ENCODE peak calls at places on chromosomes 6 and 20, in six cellular contexts. D is heart right ventricle, I is SJSA1, U is head of caudate nucleus, G is cardiac fibroblast, P is NAMALWA. J is an unnamed sample.

GRCh38 chr6:29651413-29652197 is 5.3 kb upstream of the MOG start:
- DNase-seq in G (peak; percentile 52), U (no peak), D (no peak), I (peak; percentile 21), P (peak; percentile 77), J (peak; percentile 67)

GRCh38 chr6:107032051-107032450 is 4.1 kb downstream of the MTRES1 start:
- DNase-seq in P (no peak), D (no peak), I (no peak), U (no peak), G (peak; percentile 5), J (no peak)

GRCh38 chr20:46583411-46584214 is 33.2 kb upstream of the OCSTAMP start:
- DNase-seq in G (no peak), I (no peak), P (no peak), U (peak; percentile 34), D (no peak), J (no peak)

GRCh38 chr6:168683621-168684020 is 242.6 kb downstream of the SMOC2 start:
- DNase-seq in G (no peak), P (no peak), I (no peak), U (peak; percentile 39), D (no peak), J (no peak)

GRCh38 chr20:22410556-22411130 is 173.7 kb downstream of the FOXA2 start:
- DNase-seq in U (no peak), P (no peak), G (no peak), D (no peak), I (no peak), J (no peak)

GRCh38 chr20:16613954-16614353 is 40.7 kb upstream of the KIF16B start:
- DNase-seq in P (no peak), G (peak; percentile 64), U (no peak), D (no peak), I (no peak), J (no peak)

GRCh38 chr6:80183019-80183418 is 76.5 kb downstream of the BCKDHB start:
- DNase-seq in P (no peak), I (no peak), G (no peak), U (no peak), D (no peak), J (no peak)

GRCh38 chr6:139713911-139714527 is 339.6 kb upstream of the CITED2 start:
- DNase-seq in G (no peak), D (no peak), P (no peak), U (no peak), I (no peak), J (no peak)

GRCh38 chr20:32343438-32343837 is 14.7 kb upstream of the ASXL1 start:
- DNase-seq in D (no peak), G (peak; percentile 73), U (no peak), I (no peak), P (no peak), J (no peak)

GRCh38 chr6:149962461-149963211 is 1.1 kb upstream of the ULBP1 start:
- DNase-seq in U (no peak), G (no peak), P (no peak), I (no peak), D (no peak), J (no peak)

GRCh38 chr6:83169096-83169495 is 24.0 kb downstream of the PGM3 start:
- DNase-seq in G (no peak), P (no peak), U (no peak), D (no peak), I (no peak), J (peak; percentile 30)

GRCh38 chr20:39132511-39132910 is 170.4 kb downstream of the DHX35 start:
- DNase-seq in G (no peak), U (no peak), I (no peak), P (no peak), D (no peak), J (no peak)

GRCh38 chr6:108002365-108003221 is 44.6 kb upstream of the SEC63 start:
- DNase-seq in U (peak; percentile 94), P (no peak), D (no peak), I (no peak), G (no peak), J (no peak)

GRCh38 chr6:17226766-17227338 is 54.3 kb upstream of the RBM24 start:
- DNase-seq in U (no peak), P (no peak), G (no peak), D (no peak), I (peak; percentile 10), J (peak; percentile 33)

GRCh38 chr6:52161689-52162438 is 24.3 kb upstream of the IL17A start:
- DNase-seq in D (no peak), P (no peak), I (no peak), U (no peak), G (no peak), J (no peak)

GRCh38 chr6:139262519-139263300 is 29.1 kb downstream of the TXLNB start:
- DNase-seq in U (no peak), I (no peak), G (no peak), D (no peak), P (peak; percentile 57), J (no peak)

GRCh38 chr6:105400501-105400900 is 2.4 kb downstream of the PREP start:
- DNase-seq in U (no peak), P (no peak), D (no peak), I (no peak), G (no peak), J (no peak)

GRCh38 chr6:11094411-11094851 is 797 bp downstream of the SMIM13 start:
- DNase-seq in I (peak; percentile 76), U (no peak), G (peak; percentile 46), D (peak; percentile 43), P (peak; percentile 73), J (peak; percentile 46)

GRCh38 chr6:105645958-105646357 is 243.1 kb upstream of the PREP start:
- DNase-seq in U (no peak), D (no peak), P (no peak), G (no peak), I (no peak), J (no peak)

GRCh38 chr20:45588800-45589199 is 9.7 kb upstream of the WFDC8 start:
- DNase-seq in G (no peak), D (no peak), P (no peak), I (no peak), U (no peak), J (no peak)

GRCh38 chr6:112216699-112217551 is 37.4 kb downstream of the LAMA4 start:
- DNase-seq in D (no peak), U (no peak), G (peak; percentile 78), P (no peak), I (peak; percentile 88), J (no peak)

GRCh38 chr6:149990672-149991402 is 27.1 kb downstream of the ULBP1 start:
- DNase-seq in D (no peak), I (no peak), P (no peak), U (no peak), G (no peak), J (no peak)

GRCh38 chr6:7846971-7847818 is 63.4 kb downstream of the TXNDC5 start:
- DNase-seq in I (no peak), P (no peak), U (no peak), D (no peak), G (peak; percentile 78), J (no peak)

GRCh38 chr6:131950767-131951575 is at the start of gene CCN2:
- DNase-seq in G (peak; percentile 99), P (no peak), I (peak; percentile 98), D (peak; percentile 83), U (peak; percentile 47), J (no peak)

GRCh38 chr6:167858086-167858591 is 31.4 kb downstream of the AFDN start:
- DNase-seq in G (peak; percentile 76), I (peak; percentile 42), D (no peak), U (no peak), P (no peak), J (no peak)

GRCh38 chr6:3644613-3645012 is 106.9 kb downstream of the PXDC1 start:
- DNase-seq in G (no peak), P (no peak), I (no peak), D (no peak), U (peak; percentile 54), J (no peak)

GRCh38 chr6:170130771-170131241 is 160.1 kb downstream of the DLL1 start:
- DNase-seq in I (no peak), G (no peak), D (no peak), U (no peak), P (no peak), J (no peak)

GRCh38 chr6:50843842-50844241 is 25.2 kb downstream of the TFAP2B start:
- DNase-seq in I (no peak), P (no peak), D (no peak), G (no peak), U (no peak), J (no peak)

GRCh38 chr20:51695574-51696303 is 72.5 kb downstream of the ATP9A start:
- DNase-seq in P (no peak), D (no peak), U (no peak), G (peak; percentile 52), I (peak; percentile 79), J (no peak)

GRCh38 chr20:54550776-54551396 is 75.5 kb downstream of the DOK5 start:
- DNase-seq in U (no peak), P (no peak), D (no peak), I (no peak), G (no peak), J (no peak)

GRCh38 chr6:121794630-121795029 is 359.2 kb downstream of the GJA1 start:
- DNase-seq in I (peak; percentile 75), D (no peak), U (no peak), P (no peak), G (peak; percentile 76), J (no peak)

GRCh38 chr6:40844241-40844640 is 194.8 kb downstream of the UNC5CL start:
- DNase-seq in P (no peak), D (no peak), I (no peak), U (no peak), G (no peak), J (no peak)

GRCh38 chr6:107616776-107617175 is 126.9 kb downstream of the SOBP start:
- DNase-seq in D (no peak), P (no peak), I (no peak), U (no peak), G (no peak), J (peak; percentile 45)

GRCh38 chr20:57216669-57217068 is 49.8 kb downstream of the BMP7 start:
- DNase-seq in P (no peak), U (no peak), G (no peak), I (no peak), D (no peak), J (no peak)

GRCh38 chr6:35544748-35545361 is 32.2 kb upstream of the TULP1 start:
- DNase-seq in G (no peak), D (no peak), P (no peak), U (no peak), I (no peak), J (no peak)

GRCh38 chr6:133631421-133631820 is 257.5 kb upstream of the TCF21 start:
- DNase-seq in U (no peak), D (no peak), P (no peak), G (peak; percentile 75), I (peak; percentile 85), J (no peak)

J was measured in cerebellum.